ENCODE peak calls at places on chromosomes 1 and 21, in eight cellular contexts. U, C, S, V, A, E, L and K are unnamed samples. For H3K4me1, the result is how much of the 10 kb centered on the place peaks cover.

GRCh38 chr1:43781574-43781973 is 74.2 kb downstream of the ST3GAL3 start:
- DNase-seq in U (no peak), C (no peak), S (no peak), V (no peak), A (no peak), E (no peak), L (no peak), K (no peak)

GRCh38 chr1:112807117-112807516 is 92.0 kb upstream of the PPM1J start:
- DNase-seq in U (no peak), C (no peak), S (no peak), V (no peak), A (no peak), E (no peak), L (no peak), K (no peak)

GRCh38 chr1:51648180-51649109 is 31.6 kb downstream of the OSBPL9 start:
- DNase-seq in U (no peak), C (peak), S (no peak), V (no peak), A (no peak), E (no peak), L (peak), K (no peak)

GRCh38 chr1:69221492-69221990 is 346.2 kb upstream of the LRRC7 start:
- DNase-seq in U (no peak), C (peak), S (no peak), V (no peak), A (no peak), E (no peak), L (peak), K (no peak)

GRCh38 chr1:68585371-68585770 is 88.5 kb upstream of the DEPDC1 start:
- DNase-seq in U (no peak), C (no peak), S (no peak), V (no peak), A (no peak), E (no peak), L (no peak), K (no peak)

GRCh38 chr1:61931587-61932279 is 189.5 kb downstream of the PATJ start:
- DNase-seq in U (no peak), C (no peak), S (no peak), V (no peak), A (no peak), E (no peak), L (no peak), K (no peak)

GRCh38 chr1:172545349-172546004 is 12.5 kb downstream of the SUCO start:
- DNase-seq in U (peak), C (no peak), S (no peak), V (no peak), A (no peak), E (no peak), L (no peak), K (no peak)

GRCh38 chr1:64664287-64664686 is 80.6 kb upstream of the RAVER2 start:
- DNase-seq in U (no peak), C (peak), S (no peak), V (no peak), A (no peak), E (no peak), L (no peak), K (no peak)

GRCh38 chr21:34147835-34148804 is 74.7 kb downstream of the MRPS6 start:
- DNase-seq in U (no peak), C (no peak), S (no peak), V (no peak), A (no peak), E (no peak), L (peak), K (no peak)

DNA sequence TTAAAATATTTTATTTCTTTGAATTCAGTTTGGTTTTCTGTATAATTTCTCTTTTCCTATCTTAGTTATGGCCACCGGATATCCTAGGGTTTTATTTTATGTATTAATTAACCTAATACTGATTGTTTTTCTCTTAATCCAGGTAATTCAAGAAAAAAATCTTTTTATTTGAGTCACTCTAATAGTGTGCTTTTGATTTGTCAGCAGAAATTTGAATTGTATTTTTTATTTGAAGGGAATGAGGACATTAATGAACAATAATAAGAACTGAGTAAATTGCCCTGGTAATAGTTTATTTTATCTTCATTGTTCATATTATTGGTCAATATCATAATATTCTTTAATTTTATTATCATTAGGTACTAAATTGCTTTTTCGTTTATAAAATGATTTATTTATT is 120.1 kb downstream of the USP25 start:
- DNase-seq in U (no peak), C (no peak), S (no peak), V (no peak), A (no peak), E (no peak), L (no peak), K (no peak)
- H3K4me1 ChIP-seq in U (under half), C (under half), S (under half), V (under half), A (under half), E (under half), L (under half), K (under half)

DNA sequence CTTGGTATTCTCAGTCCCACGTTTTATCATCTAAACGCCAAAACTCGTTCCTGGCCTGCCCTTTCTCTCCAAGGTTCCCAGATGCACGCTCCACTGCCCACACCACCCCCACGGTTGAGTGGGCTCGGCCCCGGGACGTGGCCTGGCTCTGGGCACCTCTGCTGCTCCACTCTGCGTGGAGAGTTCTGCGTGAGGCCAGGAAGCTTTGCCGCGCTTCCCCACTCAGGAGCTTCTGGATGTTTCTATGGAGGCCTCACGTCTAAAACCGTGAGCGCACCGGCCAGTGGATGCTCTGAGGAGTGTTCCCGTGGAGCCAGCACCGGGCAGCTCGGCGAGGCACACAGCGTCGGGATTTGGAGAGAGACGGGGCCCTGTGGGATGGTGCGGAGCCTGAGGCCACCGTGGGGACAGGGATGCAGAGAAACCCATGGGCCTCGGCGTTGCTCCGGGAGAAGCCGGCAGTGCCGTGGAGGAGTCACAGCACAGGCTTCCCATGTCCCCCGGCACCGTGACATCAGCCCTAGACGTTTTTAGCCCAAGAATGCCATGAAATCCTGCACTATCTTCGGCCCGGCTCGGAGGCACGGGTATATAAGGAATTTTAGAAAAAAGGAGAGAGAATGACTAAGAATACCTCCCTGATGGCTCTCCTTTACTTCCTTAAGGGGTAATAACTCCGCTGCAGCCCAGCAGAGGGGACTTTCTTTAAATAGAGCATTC is 125.9 kb downstream of the PRDM16 start:
- DNase-seq in U (no peak), C (no peak), S (no peak), V (no peak), A (no peak), E (no peak), L (no peak), K (no peak)
- H3K4me3 ChIP-seq in U (no peak), C (no peak), S (no peak), V (no peak), A (no peak), E (no peak), L (no peak), K (no peak)

DNA sequence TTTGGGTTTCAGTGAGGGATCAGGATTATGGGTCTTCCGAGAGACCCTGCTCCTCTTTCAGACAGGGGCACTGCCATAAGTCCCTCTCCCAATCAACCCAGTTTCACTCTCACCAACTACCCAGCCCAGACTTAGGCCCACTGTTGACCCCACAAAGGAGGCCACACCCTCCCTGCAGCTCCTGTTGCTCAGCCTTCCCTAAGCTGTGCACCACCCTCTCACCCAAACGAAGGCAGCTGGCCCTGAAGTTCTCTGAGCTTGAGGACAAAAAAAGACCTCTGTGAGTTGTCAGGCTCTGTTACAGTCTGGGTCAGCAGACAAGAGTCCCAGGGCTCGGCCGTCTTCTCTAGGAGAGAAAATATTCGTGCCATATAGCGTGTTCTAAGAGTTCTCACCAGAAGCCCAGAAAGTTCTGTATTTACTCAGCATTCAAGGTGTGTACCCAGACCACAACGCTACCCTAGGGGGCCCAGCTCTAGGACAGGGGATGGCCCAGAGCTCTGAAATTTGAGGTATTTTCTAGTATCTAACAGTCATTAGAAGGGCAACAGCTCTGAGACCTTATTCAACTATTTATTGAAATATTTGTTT is 25.5 kb upstream of the LYST start:
- DNase-seq in U (no peak), C (no peak), S (no peak), V (no peak), A (no peak), E (no peak), L (no peak), K (no peak)
- H3K4me1 ChIP-seq in U (under half), C (under half), S (under half), V (under half), A (under half), E (under half), L (under half), K (under half)

DNA sequence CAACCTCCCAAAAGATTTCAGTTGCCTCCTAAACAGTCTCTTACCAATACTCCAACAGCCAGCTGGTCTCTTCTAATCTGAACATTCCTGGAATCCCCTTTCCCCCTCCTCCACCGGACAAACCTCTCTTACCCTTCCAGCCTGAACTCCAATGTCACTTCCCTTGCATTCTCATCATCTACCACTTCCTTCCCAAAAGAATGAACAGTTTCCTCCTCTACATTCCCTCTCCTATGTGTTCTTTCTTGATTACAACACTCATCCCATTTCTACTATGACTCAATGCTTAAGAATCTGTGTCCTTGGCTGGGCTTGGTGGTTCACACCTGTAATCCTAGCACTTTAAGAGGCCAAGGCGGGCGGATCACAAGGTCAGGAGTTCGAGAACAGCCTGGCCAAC is 417.1 kb downstream of the SETD4 start:
- DNase-seq in U (no peak), C (no peak), S (no peak), V (no peak), A (no peak), E (no peak), L (peak), K (no peak)
- H3K4me3 ChIP-seq in U (no peak), C (no peak), S (no peak), V (no peak), A (no peak), E (no peak), L (no peak), K (no peak)